ENCODE peak calls at places on chromosomes 3 and 15, in nine cellular contexts. One of them, this sample, is unnamed.

GRCh38 chr15:31265871-31266711 is 60.5 kb upstream of the KLF13 start:
- DNase-seq in Panc1: no peak
- DNase-seq in RWPE1: no peak
- DNase-seq in Peyer's patch: no peak
- DNase-seq in HEK293T: no peak
- DNase-seq in activated CD8-positive, alpha-beta memory T cell treated with anti-CD3 and anti-CD28 coated beads for 48 hours: peak
- DNase-seq in activated naive CD8-positive, alpha-beta T cell treated with anti-CD3 and anti-CD28 coated beads, Interleukin-2, amount 50 U/mL, for 24 hours: peak
- DNase-seq in osteoblast: peak
- DNase-seq in HT1080: no peak
- DNase-seq in this sample: no peak

GRCh38 chr3:180277036-180277435 is 240.3 kb upstream of the PEX5L start:
- DNase-seq in Panc1: peak
- DNase-seq in activated naive CD8-positive, alpha-beta T cell treated with anti-CD3 and anti-CD28 coated beads, Interleukin-2, amount 50 U/mL, for 24 hours: no peak
- DNase-seq in Peyer's patch: no peak
- DNase-seq in RWPE1: no peak
- DNase-seq in HT1080: peak
- DNase-seq in activated CD8-positive, alpha-beta memory T cell treated with anti-CD3 and anti-CD28 coated beads for 48 hours: no peak
- DNase-seq in HEK293T: no peak
- DNase-seq in osteoblast: no peak
- DNase-seq in this sample: peak

GRCh38 chr3:196995646-196996355 is 27.2 kb upstream of the PIGZ start:
- DNase-seq in Peyer's patch: peak
- DNase-seq in activated naive CD8-positive, alpha-beta T cell treated with anti-CD3 and anti-CD28 coated beads, Interleukin-2, amount 50 U/mL, for 24 hours: no peak
- DNase-seq in Panc1: no peak
- DNase-seq in activated CD8-positive, alpha-beta memory T cell treated with anti-CD3 and anti-CD28 coated beads for 48 hours: no peak
- DNase-seq in RWPE1: no peak
- DNase-seq in osteoblast: peak
- DNase-seq in HT1080: no peak
- DNase-seq in HEK293T: no peak
- DNase-seq in this sample: peak

GRCh38 chr15:22839046-22839705 is 710 bp downstream of the NIPA2 start:
- DNase-seq in activated CD8-positive, alpha-beta memory T cell treated with anti-CD3 and anti-CD28 coated beads for 48 hours: no peak
- DNase-seq in osteoblast: peak
- DNase-seq in HEK293T: no peak
- DNase-seq in activated naive CD8-positive, alpha-beta T cell treated with anti-CD3 and anti-CD28 coated beads, Interleukin-2, amount 50 U/mL, for 24 hours: no peak
- DNase-seq in HT1080: no peak
- DNase-seq in Panc1: no peak
- DNase-seq in Peyer's patch: no peak
- DNase-seq in RWPE1: peak
- DNase-seq in this sample: peak

GRCh38 chr15:99029358-99029871 is 21.8 kb upstream of the PGPEP1L start:
- DNase-seq in HT1080: peak
- DNase-seq in Panc1: no peak
- DNase-seq in activated CD8-positive, alpha-beta memory T cell treated with anti-CD3 and anti-CD28 coated beads for 48 hours: no peak
- DNase-seq in activated naive CD8-positive, alpha-beta T cell treated with anti-CD3 and anti-CD28 coated beads, Interleukin-2, amount 50 U/mL, for 24 hours: no peak
- DNase-seq in RWPE1: no peak
- DNase-seq in HEK293T: no peak
- DNase-seq in Peyer's patch: no peak
- DNase-seq in osteoblast: peak
- DNase-seq in this sample: peak

GRCh38 chr3:43418601-43419272 is 132.4 kb downstream of the SNRK start:
- DNase-seq in activated naive CD8-positive, alpha-beta T cell treated with anti-CD3 and anti-CD28 coated beads, Interleukin-2, amount 50 U/mL, for 24 hours: no peak
- DNase-seq in Panc1: no peak
- DNase-seq in Peyer's patch: no peak
- DNase-seq in osteoblast: no peak
- DNase-seq in HEK293T: no peak
- DNase-seq in RWPE1: no peak
- DNase-seq in activated CD8-positive, alpha-beta memory T cell treated with anti-CD3 and anti-CD28 coated beads for 48 hours: no peak
- DNase-seq in HT1080: no peak
- DNase-seq in this sample: no peak

GRCh38 chr3:79604681-79605080 is 163.1 kb downstream of the ROBO1 start:
- DNase-seq in Peyer's patch: no peak
- DNase-seq in osteoblast: no peak
- DNase-seq in activated naive CD8-positive, alpha-beta T cell treated with anti-CD3 and anti-CD28 coated beads, Interleukin-2, amount 50 U/mL, for 24 hours: no peak
- DNase-seq in HEK293T: no peak
- DNase-seq in HT1080: no peak
- DNase-seq in activated CD8-positive, alpha-beta memory T cell treated with anti-CD3 and anti-CD28 coated beads for 48 hours: no peak
- DNase-seq in RWPE1: no peak
- DNase-seq in Panc1: no peak
- DNase-seq in this sample: no peak

GRCh38 chr15:51750942-51751686 is at the start of gene TMOD2:
- DNase-seq in HT1080: no peak
- DNase-seq in osteoblast: peak
- DNase-seq in activated CD8-positive, alpha-beta memory T cell treated with anti-CD3 and anti-CD28 coated beads for 48 hours: no peak
- DNase-seq in HEK293T: peak
- DNase-seq in RWPE1: peak
- DNase-seq in Peyer's patch: peak
- DNase-seq in activated naive CD8-positive, alpha-beta T cell treated with anti-CD3 and anti-CD28 coated beads, Interleukin-2, amount 50 U/mL, for 24 hours: peak
- DNase-seq in Panc1: no peak
- DNase-seq in this sample: peak

GRCh38 chr3:47294392-47294791 is 11.6 kb downstream of the KLHL18 start:
- DNase-seq in Peyer's patch: no peak
- DNase-seq in HT1080: no peak
- DNase-seq in activated CD8-positive, alpha-beta memory T cell treated with anti-CD3 and anti-CD28 coated beads for 48 hours: no peak
- DNase-seq in Panc1: no peak
- DNase-seq in RWPE1: no peak
- DNase-seq in activated naive CD8-positive, alpha-beta T cell treated with anti-CD3 and anti-CD28 coated beads, Interleukin-2, amount 50 U/mL, for 24 hours: no peak
- DNase-seq in osteoblast: no peak
- DNase-seq in HEK293T: no peak
- DNase-seq in this sample: no peak

GRCh38 chr3:196202516-196202970 is 8.7 kb downstream of the ZDHHC19 start:
- DNase-seq in activated CD8-positive, alpha-beta memory T cell treated with anti-CD3 and anti-CD28 coated beads for 48 hours: no peak
- DNase-seq in HEK293T: no peak
- DNase-seq in Peyer's patch: no peak
- DNase-seq in RWPE1: no peak
- DNase-seq in osteoblast: peak
- DNase-seq in HT1080: no peak
- DNase-seq in Panc1: no peak
- DNase-seq in activated naive CD8-positive, alpha-beta T cell treated with anti-CD3 and anti-CD28 coated beads, Interleukin-2, amount 50 U/mL, for 24 hours: no peak
- DNase-seq in this sample: peak

GRCh38 chr15:71136159-71137137 is 21.2 kb downstream of the THSD4 start:
- DNase-seq in HT1080: peak
- DNase-seq in HEK293T: no peak
- DNase-seq in RWPE1: peak
- DNase-seq in Peyer's patch: no peak
- DNase-seq in osteoblast: no peak
- DNase-seq in activated CD8-positive, alpha-beta memory T cell treated with anti-CD3 and anti-CD28 coated beads for 48 hours: no peak
- DNase-seq in Panc1: no peak
- DNase-seq in activated naive CD8-positive, alpha-beta T cell treated with anti-CD3 and anti-CD28 coated beads, Interleukin-2, amount 50 U/mL, for 24 hours: no peak
- DNase-seq in this sample: peak